ENCODE peak calls at places on chromosome 21, in eight cellular contexts. C, J, V, Z, U, N, B and X are unnamed samples.

GRCh38 chr21:41666641-41667051 is 100.2 kb downstream of the RIPK4 start:
- DNase-seq in C (no peak), U (no peak), Z (no peak), V (no peak), N (no peak), J (no peak), B (no peak), X (no peak)

GRCh38 chr21:16891821-16892220 is 621.0 kb upstream of the CXADR start:
- DNase-seq in B (no peak), V (no peak), C (peak; percentile 21), U (no peak), N (peak; percentile 81), J (no peak), Z (no peak), X (no peak)

GRCh38 chr21:24693779-24694178 is 913.5 kb downstream of the MRPL39 start:
- DNase-seq in N (no peak), Z (no peak), C (no peak), U (no peak), B (no peak), J (no peak), V (no peak), X (peak; percentile 2)

GRCh38 chr21:28938726-28939125 is 54.0 kb downstream of the LTN1 start:
- DNase-seq in B (no peak), V (no peak), J (no peak), C (no peak), N (no peak), U (no peak), Z (no peak), X (no peak)

GRCh38 chr21:36992671-36993070 is 13.8 kb upstream of the RIPPLY3 start:
- DNase-seq in U (no peak), N (no peak), C (no peak), B (no peak), V (no peak), Z (no peak), J (no peak), X (no peak)

GRCh38 chr21:32771134-32771523 is 426 bp downstream of the PAXBP1 start:
- DNase-seq in Z (peak; percentile 38), C (peak; percentile 46), V (peak; percentile 80), B (peak; percentile 69), U (peak; percentile 61), J (no peak), N (peak; percentile 86), X (peak; percentile 64)

GRCh38 chr21:15442743-15443142 is 287.0 kb upstream of the USP25 start:
- DNase-seq in U (no peak), N (no peak), J (no peak), V (no peak), Z (no peak), B (no peak), C (peak; percentile 60), X (no peak)

GRCh38 chr21:46457801-46458314 is 833 bp upstream of the DIP2A start:
- DNase-seq in J (no peak), B (peak; percentile 40), Z (peak; percentile 19), V (peak; percentile 62), U (peak; percentile 41), C (peak; percentile 30), N (peak; percentile 81), X (peak; percentile 49)

GRCh38 chr21:28867401-28867800 is 125.3 kb downstream of the LTN1 start:
- DNase-seq in C (no peak), Z (no peak), V (no peak), J (no peak), B (no peak), U (no peak), N (peak; percentile 62), X (no peak)

GRCh38 chr21:27154451-27155129 is 187.7 kb upstream of the ADAMTS5 start:
- DNase-seq in B (no peak), V (no peak), U (no peak), J (no peak), Z (no peak), N (peak; percentile 16), C (no peak), X (no peak)

GRCh38 chr21:39616373-39616772 is 3.6 kb downstream of the B3GALT5 start:
- DNase-seq in V (no peak), N (no peak), J (no peak), C (no peak), Z (no peak), U (no peak), B (no peak), X (no peak)